ENCODE peak calls at places on chromosomes 11 and 22, in ten cellular contexts. One of them, this sample, is unnamed.
A peak's percentile ranks its signal among the peaks of the same experiment; 100 is the strongest.

GRCh38 chr22:36447634-36448033 is 33.8 kb downstream of the TXN2 start:
- DNase-seq in NCI-H748 treated with DMSO at 0.1 percent for 48 hours: no peak
- DNase-seq in H54: no peak
- DNase-seq in activated naive CD4-positive, alpha-beta T cell treated with Interleukin-2 at 50 U/mL for 16 hours: no peak
- DNase-seq in activated CD4-positive, alpha-beta T cell treated with anti-CD3 and anti-CD28 coated beads, Interleukin-2, amount 50 U/mL, for 48 hours: no peak
- DNase-seq in mesendoderm: no peak
- DNase-seq in stimulated activated CD4-positive, alpha-beta T cell treated with anti-CD3 and anti-CD28 coated beads, Interleukin-12 subunit alpha, Interleukin-12 subunit beta, amount 100 ng/mL, for 48 hours: no peak
- DNase-seq in hypothalamus: no peak
- DNase-seq in stimulated activated effector memory CD8-positive, alpha-beta T cell treated with anti-CD3 and anti-CD28 coated beads, Interleukin-12 subunit alpha, Interleukin-12 subunit beta, amount 100 ng/mL, for 72 hours: no peak
- DNase-seq in ACHN: no peak
- DNase-seq in this sample: no peak

GRCh38 chr11:3655548-3655947 is 10.6 kb downstream of the ART1 start:
- DNase-seq in H54: no peak
- DNase-seq in NCI-H748 treated with DMSO at 0.1 percent for 48 hours: no peak
- DNase-seq in ACHN: no peak
- DNase-seq in activated CD4-positive, alpha-beta T cell treated with anti-CD3 and anti-CD28 coated beads, Interleukin-2, amount 50 U/mL, for 48 hours: no peak
- DNase-seq in hypothalamus: no peak
- DNase-seq in stimulated activated effector memory CD8-positive, alpha-beta T cell treated with anti-CD3 and anti-CD28 coated beads, Interleukin-12 subunit alpha, Interleukin-12 subunit beta, amount 100 ng/mL, for 72 hours: no peak
- DNase-seq in activated naive CD4-positive, alpha-beta T cell treated with Interleukin-2 at 50 U/mL for 16 hours: no peak
- DNase-seq in stimulated activated CD4-positive, alpha-beta T cell treated with anti-CD3 and anti-CD28 coated beads, Interleukin-12 subunit alpha, Interleukin-12 subunit beta, amount 100 ng/mL, for 48 hours: no peak
- DNase-seq in mesendoderm: peak; percentile 16
- DNase-seq in this sample: no peak

GRCh38 chr22:47172771-47173534 is 410.5 kb downstream of the TBC1D22A start:
- DNase-seq in mesendoderm: no peak
- DNase-seq in NCI-H748 treated with DMSO at 0.1 percent for 48 hours: no peak
- DNase-seq in H54: no peak
- DNase-seq in activated CD4-positive, alpha-beta T cell treated with anti-CD3 and anti-CD28 coated beads, Interleukin-2, amount 50 U/mL, for 48 hours: no peak
- DNase-seq in activated naive CD4-positive, alpha-beta T cell treated with Interleukin-2 at 50 U/mL for 16 hours: no peak
- DNase-seq in stimulated activated CD4-positive, alpha-beta T cell treated with anti-CD3 and anti-CD28 coated beads, Interleukin-12 subunit alpha, Interleukin-12 subunit beta, amount 100 ng/mL, for 48 hours: no peak
- DNase-seq in ACHN: no peak
- DNase-seq in stimulated activated effector memory CD8-positive, alpha-beta T cell treated with anti-CD3 and anti-CD28 coated beads, Interleukin-12 subunit alpha, Interleukin-12 subunit beta, amount 100 ng/mL, for 72 hours: no peak
- DNase-seq in hypothalamus: no peak
- DNase-seq in this sample: no peak

GRCh38 chr11:44267366-44268072 is 42.4 kb downstream of the ALX4 start:
- DNase-seq in activated naive CD4-positive, alpha-beta T cell treated with Interleukin-2 at 50 U/mL for 16 hours: no peak
- DNase-seq in mesendoderm: no peak
- DNase-seq in ACHN: no peak
- DNase-seq in activated CD4-positive, alpha-beta T cell treated with anti-CD3 and anti-CD28 coated beads, Interleukin-2, amount 50 U/mL, for 48 hours: no peak
- DNase-seq in NCI-H748 treated with DMSO at 0.1 percent for 48 hours: no peak
- DNase-seq in hypothalamus: no peak
- DNase-seq in H54: no peak
- DNase-seq in stimulated activated effector memory CD8-positive, alpha-beta T cell treated with anti-CD3 and anti-CD28 coated beads, Interleukin-12 subunit alpha, Interleukin-12 subunit beta, amount 100 ng/mL, for 72 hours: no peak
- DNase-seq in stimulated activated CD4-positive, alpha-beta T cell treated with anti-CD3 and anti-CD28 coated beads, Interleukin-12 subunit alpha, Interleukin-12 subunit beta, amount 100 ng/mL, for 48 hours: no peak
- DNase-seq in this sample: no peak

GRCh38 chr11:15724611-15725010 is 609.9 kb downstream of the INSC start:
- DNase-seq in NCI-H748 treated with DMSO at 0.1 percent for 48 hours: no peak
- DNase-seq in hypothalamus: no peak
- DNase-seq in H54: no peak
- DNase-seq in ACHN: no peak
- DNase-seq in stimulated activated CD4-positive, alpha-beta T cell treated with anti-CD3 and anti-CD28 coated beads, Interleukin-12 subunit alpha, Interleukin-12 subunit beta, amount 100 ng/mL, for 48 hours: no peak
- DNase-seq in stimulated activated effector memory CD8-positive, alpha-beta T cell treated with anti-CD3 and anti-CD28 coated beads, Interleukin-12 subunit alpha, Interleukin-12 subunit beta, amount 100 ng/mL, for 72 hours: no peak
- DNase-seq in activated CD4-positive, alpha-beta T cell treated with anti-CD3 and anti-CD28 coated beads, Interleukin-2, amount 50 U/mL, for 48 hours: no peak
- DNase-seq in activated naive CD4-positive, alpha-beta T cell treated with Interleukin-2 at 50 U/mL for 16 hours: no peak
- DNase-seq in mesendoderm: no peak
- DNase-seq in this sample: no peak

GRCh38 chr11:6459049-6459448 is 14.7 kb downstream of the TRIM3 start:
- DNase-seq in stimulated activated CD4-positive, alpha-beta T cell treated with anti-CD3 and anti-CD28 coated beads, Interleukin-12 subunit alpha, Interleukin-12 subunit beta, amount 100 ng/mL, for 48 hours: no peak
- DNase-seq in activated CD4-positive, alpha-beta T cell treated with anti-CD3 and anti-CD28 coated beads, Interleukin-2, amount 50 U/mL, for 48 hours: no peak
- DNase-seq in H54: no peak
- DNase-seq in mesendoderm: no peak
- DNase-seq in activated naive CD4-positive, alpha-beta T cell treated with Interleukin-2 at 50 U/mL for 16 hours: no peak
- DNase-seq in ACHN: no peak
- DNase-seq in NCI-H748 treated with DMSO at 0.1 percent for 48 hours: no peak
- DNase-seq in stimulated activated effector memory CD8-positive, alpha-beta T cell treated with anti-CD3 and anti-CD28 coated beads, Interleukin-12 subunit alpha, Interleukin-12 subunit beta, amount 100 ng/mL, for 72 hours: no peak
- DNase-seq in hypothalamus: no peak
- DNase-seq in this sample: no peak

GRCh38 chr11:108324587-108324986 is 101.7 kb downstream of the ATM start:
- DNase-seq in activated CD4-positive, alpha-beta T cell treated with anti-CD3 and anti-CD28 coated beads, Interleukin-2, amount 50 U/mL, for 48 hours: no peak
- DNase-seq in stimulated activated CD4-positive, alpha-beta T cell treated with anti-CD3 and anti-CD28 coated beads, Interleukin-12 subunit alpha, Interleukin-12 subunit beta, amount 100 ng/mL, for 48 hours: no peak
- DNase-seq in NCI-H748 treated with DMSO at 0.1 percent for 48 hours: no peak
- DNase-seq in hypothalamus: no peak
- DNase-seq in H54: no peak
- DNase-seq in activated naive CD4-positive, alpha-beta T cell treated with Interleukin-2 at 50 U/mL for 16 hours: no peak
- DNase-seq in stimulated activated effector memory CD8-positive, alpha-beta T cell treated with anti-CD3 and anti-CD28 coated beads, Interleukin-12 subunit alpha, Interleukin-12 subunit beta, amount 100 ng/mL, for 72 hours: no peak
- DNase-seq in ACHN: no peak
- DNase-seq in mesendoderm: no peak
- DNase-seq in this sample: no peak

GRCh38 chr11:9861860-9862725 is 198.2 kb downstream of the SWAP70 start:
- DNase-seq in H54: no peak
- DNase-seq in stimulated activated CD4-positive, alpha-beta T cell treated with anti-CD3 and anti-CD28 coated beads, Interleukin-12 subunit alpha, Interleukin-12 subunit beta, amount 100 ng/mL, for 48 hours: no peak
- DNase-seq in mesendoderm: peak; percentile 88
- DNase-seq in ACHN: peak; percentile 69
- DNase-seq in activated CD4-positive, alpha-beta T cell treated with anti-CD3 and anti-CD28 coated beads, Interleukin-2, amount 50 U/mL, for 48 hours: peak; percentile 62
- DNase-seq in activated naive CD4-positive, alpha-beta T cell treated with Interleukin-2 at 50 U/mL for 16 hours: peak; percentile 44
- DNase-seq in stimulated activated effector memory CD8-positive, alpha-beta T cell treated with anti-CD3 and anti-CD28 coated beads, Interleukin-12 subunit alpha, Interleukin-12 subunit beta, amount 100 ng/mL, for 72 hours: peak; percentile 65
- DNase-seq in NCI-H748 treated with DMSO at 0.1 percent for 48 hours: peak; percentile 73
- DNase-seq in hypothalamus: peak; percentile 2
- DNase-seq in this sample: peak; percentile 19

GRCh38 chr22:43883012-43883661 is 8.7 kb downstream of the PNPLA5 start:
- DNase-seq in mesendoderm: peak; percentile 93
- DNase-seq in stimulated activated effector memory CD8-positive, alpha-beta T cell treated with anti-CD3 and anti-CD28 coated beads, Interleukin-12 subunit alpha, Interleukin-12 subunit beta, amount 100 ng/mL, for 72 hours: peak; percentile 70
- DNase-seq in hypothalamus: no peak
- DNase-seq in stimulated activated CD4-positive, alpha-beta T cell treated with anti-CD3 and anti-CD28 coated beads, Interleukin-12 subunit alpha, Interleukin-12 subunit beta, amount 100 ng/mL, for 48 hours: no peak
- DNase-seq in activated naive CD4-positive, alpha-beta T cell treated with Interleukin-2 at 50 U/mL for 16 hours: peak; percentile 37
- DNase-seq in NCI-H748 treated with DMSO at 0.1 percent for 48 hours: peak; percentile 75
- DNase-seq in activated CD4-positive, alpha-beta T cell treated with anti-CD3 and anti-CD28 coated beads, Interleukin-2, amount 50 U/mL, for 48 hours: peak; percentile 64
- DNase-seq in ACHN: peak; percentile 69
- DNase-seq in H54: peak; percentile 79
- DNase-seq in this sample: no peak

GRCh38 chr22:29079218-29079901 is 6.5 kb downstream of the KREMEN1 start:
- DNase-seq in stimulated activated CD4-positive, alpha-beta T cell treated with anti-CD3 and anti-CD28 coated beads, Interleukin-12 subunit alpha, Interleukin-12 subunit beta, amount 100 ng/mL, for 48 hours: no peak
- DNase-seq in NCI-H748 treated with DMSO at 0.1 percent for 48 hours: peak; percentile 76
- DNase-seq in H54: no peak
- DNase-seq in hypothalamus: no peak
- DNase-seq in activated CD4-positive, alpha-beta T cell treated with anti-CD3 and anti-CD28 coated beads, Interleukin-2, amount 50 U/mL, for 48 hours: no peak
- DNase-seq in ACHN: no peak
- DNase-seq in activated naive CD4-positive, alpha-beta T cell treated with Interleukin-2 at 50 U/mL for 16 hours: no peak
- DNase-seq in stimulated activated effector memory CD8-positive, alpha-beta T cell treated with anti-CD3 and anti-CD28 coated beads, Interleukin-12 subunit alpha, Interleukin-12 subunit beta, amount 100 ng/mL, for 72 hours: no peak
- DNase-seq in mesendoderm: no peak
- DNase-seq in this sample: no peak

GRCh38 chr11:118108513-118108912 is 21.8 kb upstream of the SMIM35 start:
- DNase-seq in H54: no peak
- DNase-seq in hypothalamus: no peak
- DNase-seq in mesendoderm: peak; percentile 75
- DNase-seq in stimulated activated CD4-positive, alpha-beta T cell treated with anti-CD3 and anti-CD28 coated beads, Interleukin-12 subunit alpha, Interleukin-12 subunit beta, amount 100 ng/mL, for 48 hours: no peak
- DNase-seq in activated naive CD4-positive, alpha-beta T cell treated with Interleukin-2 at 50 U/mL for 16 hours: no peak
- DNase-seq in NCI-H748 treated with DMSO at 0.1 percent for 48 hours: no peak
- DNase-seq in ACHN: no peak
- DNase-seq in stimulated activated effector memory CD8-positive, alpha-beta T cell treated with anti-CD3 and anti-CD28 coated beads, Interleukin-12 subunit alpha, Interleukin-12 subunit beta, amount 100 ng/mL, for 72 hours: no peak
- DNase-seq in activated CD4-positive, alpha-beta T cell treated with anti-CD3 and anti-CD28 coated beads, Interleukin-2, amount 50 U/mL, for 48 hours: no peak
- DNase-seq in this sample: no peak

GRCh38 chr11:110858556-110858921 is 146.3 kb upstream of the ARHGAP20 start:
- DNase-seq in H54: no peak
- DNase-seq in NCI-H748 treated with DMSO at 0.1 percent for 48 hours: no peak
- DNase-seq in activated CD4-positive, alpha-beta T cell treated with anti-CD3 and anti-CD28 coated beads, Interleukin-2, amount 50 U/mL, for 48 hours: no peak
- DNase-seq in activated naive CD4-positive, alpha-beta T cell treated with Interleukin-2 at 50 U/mL for 16 hours: no peak
- DNase-seq in stimulated activated CD4-positive, alpha-beta T cell treated with anti-CD3 and anti-CD28 coated beads, Interleukin-12 subunit alpha, Interleukin-12 subunit beta, amount 100 ng/mL, for 48 hours: no peak
- DNase-seq in ACHN: no peak
- DNase-seq in mesendoderm: no peak
- DNase-seq in hypothalamus: no peak
- DNase-seq in stimulated activated effector memory CD8-positive, alpha-beta T cell treated with anti-CD3 and anti-CD28 coated beads, Interleukin-12 subunit alpha, Interleukin-12 subunit beta, amount 100 ng/mL, for 72 hours: no peak
- DNase-seq in this sample: no peak

GRCh38 chr11:126307706-126308105 is 3.8 kb downstream of the DCPS start:
- DNase-seq in NCI-H748 treated with DMSO at 0.1 percent for 48 hours: no peak
- DNase-seq in activated naive CD4-positive, alpha-beta T cell treated with Interleukin-2 at 50 U/mL for 16 hours: no peak
- DNase-seq in H54: no peak
- DNase-seq in mesendoderm: peak; percentile 79
- DNase-seq in stimulated activated effector memory CD8-positive, alpha-beta T cell treated with anti-CD3 and anti-CD28 coated beads, Interleukin-12 subunit alpha, Interleukin-12 subunit beta, amount 100 ng/mL, for 72 hours: no peak
- DNase-seq in ACHN: peak; percentile 40
- DNase-seq in hypothalamus: no peak
- DNase-seq in stimulated activated CD4-positive, alpha-beta T cell treated with anti-CD3 and anti-CD28 coated beads, Interleukin-12 subunit alpha, Interleukin-12 subunit beta, amount 100 ng/mL, for 48 hours: no peak
- DNase-seq in activated CD4-positive, alpha-beta T cell treated with anti-CD3 and anti-CD28 coated beads, Interleukin-2, amount 50 U/mL, for 48 hours: no peak
- DNase-seq in this sample: no peak

GRCh38 chr11:9624448-9624847 is 39.4 kb upstream of the SWAP70 start:
- DNase-seq in mesendoderm: no peak
- DNase-seq in activated CD4-positive, alpha-beta T cell treated with anti-CD3 and anti-CD28 coated beads, Interleukin-2, amount 50 U/mL, for 48 hours: no peak
- DNase-seq in NCI-H748 treated with DMSO at 0.1 percent for 48 hours: no peak
- DNase-seq in hypothalamus: no peak
- DNase-seq in activated naive CD4-positive, alpha-beta T cell treated with Interleukin-2 at 50 U/mL for 16 hours: no peak
- DNase-seq in stimulated activated CD4-positive, alpha-beta T cell treated with anti-CD3 and anti-CD28 coated beads, Interleukin-12 subunit alpha, Interleukin-12 subunit beta, amount 100 ng/mL, for 48 hours: no peak
- DNase-seq in ACHN: no peak
- DNase-seq in stimulated activated effector memory CD8-positive, alpha-beta T cell treated with anti-CD3 and anti-CD28 coated beads, Interleukin-12 subunit alpha, Interleukin-12 subunit beta, amount 100 ng/mL, for 72 hours: no peak
- DNase-seq in H54: no peak
- DNase-seq in this sample: no peak

GRCh38 chr11:89612111-89612510 is 98.0 kb upstream of the TRIM77 start:
- DNase-seq in ACHN: no peak
- DNase-seq in stimulated activated CD4-positive, alpha-beta T cell treated with anti-CD3 and anti-CD28 coated beads, Interleukin-12 subunit alpha, Interleukin-12 subunit beta, amount 100 ng/mL, for 48 hours: no peak
- DNase-seq in H54: no peak
- DNase-seq in NCI-H748 treated with DMSO at 0.1 percent for 48 hours: no peak
- DNase-seq in stimulated activated effector memory CD8-positive, alpha-beta T cell treated with anti-CD3 and anti-CD28 coated beads, Interleukin-12 subunit alpha, Interleukin-12 subunit beta, amount 100 ng/mL, for 72 hours: no peak
- DNase-seq in activated naive CD4-positive, alpha-beta T cell treated with Interleukin-2 at 50 U/mL for 16 hours: no peak
- DNase-seq in hypothalamus: no peak
- DNase-seq in activated CD4-positive, alpha-beta T cell treated with anti-CD3 and anti-CD28 coated beads, Interleukin-2, amount 50 U/mL, for 48 hours: no peak
- DNase-seq in mesendoderm: no peak
- DNase-seq in this sample: no peak

GRCh38 chr11:78811622-78812021 is 237.0 kb upstream of the NARS2 start:
- DNase-seq in activated naive CD4-positive, alpha-beta T cell treated with Interleukin-2 at 50 U/mL for 16 hours: no peak
- DNase-seq in NCI-H748 treated with DMSO at 0.1 percent for 48 hours: no peak
- DNase-seq in mesendoderm: no peak
- DNase-seq in H54: no peak
- DNase-seq in stimulated activated effector memory CD8-positive, alpha-beta T cell treated with anti-CD3 and anti-CD28 coated beads, Interleukin-12 subunit alpha, Interleukin-12 subunit beta, amount 100 ng/mL, for 72 hours: no peak
- DNase-seq in hypothalamus: no peak
- DNase-seq in ACHN: no peak
- DNase-seq in stimulated activated CD4-positive, alpha-beta T cell treated with anti-CD3 and anti-CD28 coated beads, Interleukin-12 subunit alpha, Interleukin-12 subunit beta, amount 100 ng/mL, for 48 hours: no peak
- DNase-seq in activated CD4-positive, alpha-beta T cell treated with anti-CD3 and anti-CD28 coated beads, Interleukin-2, amount 50 U/mL, for 48 hours: no peak
- DNase-seq in this sample: no peak

GRCh38 chr11:70883973-70884688 is 368.2 kb downstream of the SHANK2 start:
- DNase-seq in stimulated activated effector memory CD8-positive, alpha-beta T cell treated with anti-CD3 and anti-CD28 coated beads, Interleukin-12 subunit alpha, Interleukin-12 subunit beta, amount 100 ng/mL, for 72 hours: no peak
- DNase-seq in activated naive CD4-positive, alpha-beta T cell treated with Interleukin-2 at 50 U/mL for 16 hours: no peak
- DNase-seq in hypothalamus: no peak
- DNase-seq in NCI-H748 treated with DMSO at 0.1 percent for 48 hours: no peak
- DNase-seq in mesendoderm: no peak
- DNase-seq in H54: no peak
- DNase-seq in stimulated activated CD4-positive, alpha-beta T cell treated with anti-CD3 and anti-CD28 coated beads, Interleukin-12 subunit alpha, Interleukin-12 subunit beta, amount 100 ng/mL, for 48 hours: no peak
- DNase-seq in activated CD4-positive, alpha-beta T cell treated with anti-CD3 and anti-CD28 coated beads, Interleukin-2, amount 50 U/mL, for 48 hours: no peak
- DNase-seq in ACHN: no peak
- DNase-seq in this sample: no peak

GRCh38 chr11:36412781-36413383 is 97.2 kb downstream of the TRAF6 start:
- DNase-seq in stimulated activated effector memory CD8-positive, alpha-beta T cell treated with anti-CD3 and anti-CD28 coated beads, Interleukin-12 subunit alpha, Interleukin-12 subunit beta, amount 100 ng/mL, for 72 hours: no peak
- DNase-seq in H54: no peak
- DNase-seq in ACHN: no peak
- DNase-seq in NCI-H748 treated with DMSO at 0.1 percent for 48 hours: no peak
- DNase-seq in hypothalamus: no peak
- DNase-seq in activated naive CD4-positive, alpha-beta T cell treated with Interleukin-2 at 50 U/mL for 16 hours: no peak
- DNase-seq in stimulated activated CD4-positive, alpha-beta T cell treated with anti-CD3 and anti-CD28 coated beads, Interleukin-12 subunit alpha, Interleukin-12 subunit beta, amount 100 ng/mL, for 48 hours: no peak
- DNase-seq in activated CD4-positive, alpha-beta T cell treated with anti-CD3 and anti-CD28 coated beads, Interleukin-2, amount 50 U/mL, for 48 hours: no peak
- DNase-seq in mesendoderm: no peak
- DNase-seq in this sample: no peak

GRCh38 chr11:129747161-129747560 is 68.5 kb upstream of the TMEM45B start:
- DNase-seq in activated naive CD4-positive, alpha-beta T cell treated with Interleukin-2 at 50 U/mL for 16 hours: no peak
- DNase-seq in H54: no peak
- DNase-seq in stimulated activated CD4-positive, alpha-beta T cell treated with anti-CD3 and anti-CD28 coated beads, Interleukin-12 subunit alpha, Interleukin-12 subunit beta, amount 100 ng/mL, for 48 hours: no peak
- DNase-seq in ACHN: no peak
- DNase-seq in NCI-H748 treated with DMSO at 0.1 percent for 48 hours: no peak
- DNase-seq in activated CD4-positive, alpha-beta T cell treated with anti-CD3 and anti-CD28 coated beads, Interleukin-2, amount 50 U/mL, for 48 hours: no peak
- DNase-seq in hypothalamus: no peak
- DNase-seq in stimulated activated effector memory CD8-positive, alpha-beta T cell treated with anti-CD3 and anti-CD28 coated beads, Interleukin-12 subunit alpha, Interleukin-12 subunit beta, amount 100 ng/mL, for 72 hours: no peak
- DNase-seq in mesendoderm: no peak
- DNase-seq in this sample: no peak

GRCh38 chr22:26476705-26477340 is 6.8 kb downstream of the HPS4 start:
- DNase-seq in ACHN: peak; percentile 70
- DNase-seq in activated CD4-positive, alpha-beta T cell treated with anti-CD3 and anti-CD28 coated beads, Interleukin-2, amount 50 U/mL, for 48 hours: no peak
- DNase-seq in hypothalamus: no peak
- DNase-seq in activated naive CD4-positive, alpha-beta T cell treated with Interleukin-2 at 50 U/mL for 16 hours: no peak
- DNase-seq in mesendoderm: peak; percentile 63
- DNase-seq in stimulated activated CD4-positive, alpha-beta T cell treated with anti-CD3 and anti-CD28 coated beads, Interleukin-12 subunit alpha, Interleukin-12 subunit beta, amount 100 ng/mL, for 48 hours: no peak
- DNase-seq in H54: no peak
- DNase-seq in stimulated activated effector memory CD8-positive, alpha-beta T cell treated with anti-CD3 and anti-CD28 coated beads, Interleukin-12 subunit alpha, Interleukin-12 subunit beta, amount 100 ng/mL, for 72 hours: no peak
- DNase-seq in NCI-H748 treated with DMSO at 0.1 percent for 48 hours: no peak
- DNase-seq in this sample: no peak

GRCh38 chr22:46132830-46133587 is 17.3 kb upstream of the PPARA start:
- DNase-seq in mesendoderm: no peak
- DNase-seq in stimulated activated effector memory CD8-positive, alpha-beta T cell treated with anti-CD3 and anti-CD28 coated beads, Interleukin-12 subunit alpha, Interleukin-12 subunit beta, amount 100 ng/mL, for 72 hours: no peak
- DNase-seq in hypothalamus: no peak
- DNase-seq in activated naive CD4-positive, alpha-beta T cell treated with Interleukin-2 at 50 U/mL for 16 hours: no peak
- DNase-seq in stimulated activated CD4-positive, alpha-beta T cell treated with anti-CD3 and anti-CD28 coated beads, Interleukin-12 subunit alpha, Interleukin-12 subunit beta, amount 100 ng/mL, for 48 hours: no peak
- DNase-seq in NCI-H748 treated with DMSO at 0.1 percent for 48 hours: no peak
- DNase-seq in ACHN: no peak
- DNase-seq in H54: no peak
- DNase-seq in activated CD4-positive, alpha-beta T cell treated with anti-CD3 and anti-CD28 coated beads, Interleukin-2, amount 50 U/mL, for 48 hours: no peak
- DNase-seq in this sample: no peak

GRCh38 chr22:39510529-39511149 is 8.5 kb downstream of the MIEF1 start:
- DNase-seq in NCI-H748 treated with DMSO at 0.1 percent for 48 hours: no peak
- DNase-seq in stimulated activated effector memory CD8-positive, alpha-beta T cell treated with anti-CD3 and anti-CD28 coated beads, Interleukin-12 subunit alpha, Interleukin-12 subunit beta, amount 100 ng/mL, for 72 hours: no peak
- DNase-seq in stimulated activated CD4-positive, alpha-beta T cell treated with anti-CD3 and anti-CD28 coated beads, Interleukin-12 subunit alpha, Interleukin-12 subunit beta, amount 100 ng/mL, for 48 hours: no peak
- DNase-seq in H54: no peak
- DNase-seq in hypothalamus: no peak
- DNase-seq in activated CD4-positive, alpha-beta T cell treated with anti-CD3 and anti-CD28 coated beads, Interleukin-2, amount 50 U/mL, for 48 hours: no peak
- DNase-seq in ACHN: no peak
- DNase-seq in mesendoderm: no peak
- DNase-seq in activated naive CD4-positive, alpha-beta T cell treated with Interleukin-2 at 50 U/mL for 16 hours: no peak
- DNase-seq in this sample: no peak

This sample was measured in NK-92 treated with Interleukin-12 subunit alpha and Interleukin-12 subunit beta, amount 100 ng/mL, for 24 hours.